ENCODE peak calls at places on chromosomes 13 and 19, in seven cellular contexts. L is NCI-H1105, D is posterior cingulate gyrus, J is HFF-Myc, W is GOT3, I is activated B cell treated with CpG ODN at 0.5 μM for 24 hours, T is astrocyte. C is an unnamed sample.

GRCh38 chr19:1492474-1493006 is 1.6 kb downstream of the REEP6 start:
- DNase-seq in L (no peak), D (no peak), J (no peak), W (no peak), I (no peak), T (no peak), C (no peak)

GRCh38 chr13:100347941-100348340 is 240.6 kb downstream of the GGACT start:
- DNase-seq in L (no peak), D (no peak), J (no peak), W (no peak), I (no peak), T (peak; percentile 50), C (no peak)

GRCh38 chr13:107250626-107251025 is 682.7 kb upstream of the ARGLU1 start:
- DNase-seq in L (no peak), D (no peak), J (no peak), W (no peak), I (no peak), T (no peak), C (peak; percentile 22)

GRCh38 chr19:8638078-8638619 is 7.7 kb downstream of the NFILZ start:
- DNase-seq in L (no peak), D (no peak), J (no peak), W (no peak), I (no peak), T (peak; percentile 82), C (peak; percentile 21)

GRCh38 chr13:111344471-111345191 is 24.2 kb downstream of the TEX29 start:
- DNase-seq in L (peak; percentile 82), D (no peak), J (peak; percentile 72), W (no peak), I (no peak), T (peak; percentile 47), C (peak; percentile 92)

GRCh38 chr13:72726721-72727416 is 560 bp downstream of the MZT1 start:
- DNase-seq in L (no peak), D (peak; percentile 22), J (no peak), W (peak; percentile 2), I (no peak), T (no peak), C (no peak)

GRCh38 chr19:23673132-23673531 is 13.9 kb downstream of the ZNF675 start:
- DNase-seq in L (no peak), D (no peak), J (no peak), W (no peak), I (no peak), T (no peak), C (no peak)

GRCh38 chr19:16853066-16853465 is 23.9 kb downstream of the SIN3B start:
- DNase-seq in L (no peak), D (no peak), J (no peak), W (no peak), I (no peak), T (no peak), C (no peak)

GRCh38 chr19:44476559-44477408 is 23.5 kb downstream of the ZNF180 start:
- DNase-seq in L (peak; percentile 29), D (no peak), J (no peak), W (no peak), I (no peak), T (peak; percentile 15), C (peak; percentile 15)

GRCh38 chr13:91668844-91669495 is 270.5 kb downstream of the GPC5 start:
- DNase-seq in L (no peak), D (no peak), J (no peak), W (no peak), I (no peak), T (no peak), C (no peak)

GRCh38 chr13:40518481-40518882 is 148.0 kb downstream of the FOXO1 start:
- DNase-seq in L (no peak), D (no peak), J (no peak), W (no peak), I (no peak), T (peak; percentile 54), C (no peak)

GRCh38 chr13:42633495-42633894 is 59.5 kb downstream of the TNFSF11 start:
- DNase-seq in L (no peak), D (no peak), J (no peak), W (no peak), I (no peak), T (no peak), C (peak; percentile 6)

GRCh38 chr13:20125129-20125782 is 35.6 kb downstream of the GJA3 start:
- DNase-seq in L (no peak), D (no peak), J (no peak), W (no peak), I (no peak), T (peak; percentile 75), C (peak; percentile 69)

GRCh38 chr19:55694656-55695491 is 19.8 kb downstream of the EPN1 start:
- DNase-seq in L (no peak), D (no peak), J (no peak), W (no peak), I (no peak), T (no peak), C (no peak)

GRCh38 chr13:70894258-70894657 is 786.0 kb upstream of the KLHL1 start:
- DNase-seq in L (no peak), D (no peak), J (no peak), W (no peak), I (no peak), T (no peak), C (no peak)

GRCh38 chr13:24717217-24717616 is 37.0 kb downstream of the ATP12A start:
- DNase-seq in L (no peak), D (no peak), J (no peak), W (no peak), I (no peak), T (no peak), C (no peak)

GRCh38 chr13:73751290-73751689 is 382.9 kb downstream of the KLF12 start:
- DNase-seq in L (no peak), D (no peak), J (no peak), W (no peak), I (no peak), T (no peak), C (no peak)

GRCh38 chr13:112715715-112716460 is 26.1 kb downstream of the ATP11A start:
- DNase-seq in L (no peak), D (no peak), J (no peak), W (no peak), I (no peak), T (no peak), C (no peak)

GRCh38 chr13:53848546-53848945 is 819.9 kb downstream of the OLFM4 start:
- DNase-seq in L (no peak), D (no peak), J (no peak), W (no peak), I (no peak), T (no peak), C (no peak)

GRCh38 chr13:28031220-28031903 is 42.9 kb upstream of the URAD start:
- DNase-seq in L (no peak), D (peak; percentile 14), J (no peak), W (no peak), I (no peak), T (no peak), C (no peak)

GRCh38 chr19:17475541-17476115 is 5.3 kb downstream of the SLC27A1 start:
- DNase-seq in L (no peak), D (peak; percentile 92), J (no peak), W (no peak), I (no peak), T (peak; percentile 61), C (peak; percentile 61)

GRCh38 chr13:101640797-101641400 is 188.4 kb downstream of the ITGBL1 start:
- DNase-seq in L (no peak), D (no peak), J (peak; percentile 66), W (no peak), I (no peak), T (peak; percentile 82), C (peak; percentile 78)

GRCh38 chr13:59790626-59791025 is 373.1 kb downstream of the DIAPH3 start:
- DNase-seq in L (no peak), D (no peak), J (no peak), W (no peak), I (no peak), T (peak; percentile 57), C (peak; percentile 11)

GRCh38 chr19:10662384-10663251 is 8.5 kb downstream of the ILF3 start:
- DNase-seq in L (no peak), D (no peak), J (no peak), W (no peak), I (no peak), T (peak; percentile 76), C (peak; percentile 37)

GRCh38 chr13:43879323-43880181 is at the start of the genes CCDC122 and LACC1:
- DNase-seq in L (no peak), D (peak; percentile 77), J (no peak), W (peak; percentile 62), I (peak; percentile 83), T (peak; percentile 67), C (peak; percentile 84)

GRCh38 chr19:55086730-55087541 is 11.3 kb downstream of the EPS8L1 start:
- DNase-seq in L (peak; percentile 93), D (peak; percentile 81), J (peak; percentile 70), W (peak; percentile 45), I (peak; percentile 39), T (peak; percentile 84), C (peak; percentile 91)

GRCh38 chr19:58552655-58553054 is 2.2 kb downstream of the CHMP2A start:
- DNase-seq in L (no peak), D (no peak), J (no peak), W (no peak), I (no peak), T (no peak), C (no peak)

GRCh38 chr13:40221460-40222201 is 444.8 kb downstream of the FOXO1 start:
- DNase-seq in L (no peak), D (no peak), J (no peak), W (no peak), I (no peak), T (peak; percentile 92), C (no peak)

GRCh38 chr19:39132344-39132969 is 6.9 kb downstream of the PAK4 start:
- DNase-seq in L (no peak), D (no peak), J (no peak), W (no peak), I (no peak), T (no peak), C (no peak)

GRCh38 chr13:97275265-97275664 is 53.1 kb downstream of the MBNL2 start:
- DNase-seq in L (no peak), D (no peak), J (peak; percentile 84), W (no peak), I (no peak), T (peak; percentile 86), C (peak; percentile 92)

GRCh38 chr13:111604087-111604486 is 283.6 kb downstream of the TEX29 start:
- DNase-seq in L (no peak), D (no peak), J (no peak), W (no peak), I (no peak), T (no peak), C (no peak)

GRCh38 chr19:5231857-5232503 is 108.6 kb downstream of the PTPRS start:
- DNase-seq in L (no peak), D (no peak), J (no peak), W (no peak), I (no peak), T (peak; percentile 4), C (no peak)

GRCh38 chr13:42574011-42574410 is at the start of gene TNFSF11:
- DNase-seq in L (no peak), D (no peak), J (no peak), W (no peak), I (peak; percentile 20), T (no peak), C (no peak)

GRCh38 chr13:31452525-31452924 is 252.8 kb downstream of the B3GLCT start:
- DNase-seq in L (no peak), D (no peak), J (no peak), W (no peak), I (no peak), T (no peak), C (no peak)

GRCh38 chr13:24911135-24911524 is 147.2 kb downstream of the RNF17 start:
- DNase-seq in L (no peak), D (no peak), J (peak; percentile 19), W (no peak), I (no peak), T (peak; percentile 50), C (peak; percentile 74)

GRCh38 chr13:45847554-45848224 is 3.9 kb downstream of the SIAH3 start:
- DNase-seq in L (no peak), D (no peak), J (no peak), W (no peak), I (no peak), T (peak; percentile 27), C (no peak)

C was measured in IMR-90.